ENCODE peak calls at places on chromosomes 6 and 20, in five cellular contexts. K is GM13977; U is effector CD8-positive, alpha-beta T cell; N is SK-N-SH; I is memory B cell. O is an unnamed sample.

GRCh38 chr20:59817846-59818245 is 115.6 kb downstream of the SYCP2 start:
- DNase-seq in K (no peak), N (peak; percentile 3), I (no peak), U (no peak), O (no peak)

GRCh38 chr6:88748141-88748540 is 215.3 kb downstream of the RNGTT start:
- DNase-seq in I (no peak), U (no peak), N (no peak), K (no peak), O (no peak)

GRCh38 chr20:44234566-44235317 is 12.4 kb upstream of the GDAP1L1 start:
- DNase-seq in U (no peak), N (no peak), K (no peak), I (no peak), O (no peak)

GRCh38 chr20:20614391-20614790 is 98.1 kb downstream of the RALGAPA2 start:
- DNase-seq in K (no peak), U (no peak), I (no peak), N (no peak), O (no peak)

GRCh38 chr6:135759831-135760230 is 91.7 kb upstream of the PDE7B start:
- DNase-seq in U (no peak), I (no peak), K (no peak), N (no peak), O (peak; percentile 64)

GRCh38 chr20:13098720-13099355 is 90.1 kb downstream of the SPTLC3 start:
- DNase-seq in K (no peak), N (no peak), I (no peak), U (no peak), O (peak; percentile 48)

GRCh38 chr20:19205999-19206398 is 6.4 kb upstream of the SLC24A3 start:
- DNase-seq in U (peak; percentile 20), K (peak; percentile 69), I (peak; percentile 59), N (peak; percentile 69), O (peak; percentile 89)

GRCh38 chr6:26216886-26217713 is 129.9 kb downstream of the HFE start:
- DNase-seq in K (peak; percentile 33), N (no peak), I (peak; percentile 71), U (peak; percentile 57), O (peak; percentile 95)

GRCh38 chr6:87700729-87701675 is 1.0 kb downstream of the AKIRIN2 start:
- DNase-seq in U (no peak), I (no peak), N (peak; percentile 69), K (peak; percentile 71), O (peak; percentile 39)

GRCh38 chr6:6837541-6838080 is 249.1 kb downstream of the LY86 start:
- DNase-seq in U (no peak), I (no peak), N (no peak), K (no peak), O (no peak)

GRCh38 chr6:167827062-167827587 is 414 bp downstream of the AFDN start:
- DNase-seq in K (peak; percentile 85), N (peak; percentile 84), I (no peak), U (no peak), O (peak; percentile 51)

GRCh38 chr6:133341607-133342158 is 100.5 kb downstream of the EYA4 start:
- DNase-seq in K (no peak), N (peak; percentile 55), I (no peak), U (no peak), O (no peak)

GRCh38 chr6:56851541-56852248 is 103.2 kb upstream of the BEND6 start:
- DNase-seq in I (no peak), N (peak; percentile 66), K (peak; percentile 67), U (no peak), O (peak; percentile 94)

GRCh38 chr6:24283043-24283985 is 74.5 kb downstream of the DCDC2 start:
- DNase-seq in K (peak; percentile 74), U (peak; percentile 2), I (peak; percentile 3), N (peak; percentile 78), O (peak; percentile 91)

GRCh38 chr6:66478705-66479104 is 771.7 kb upstream of the EYS start:
- DNase-seq in U (no peak), N (no peak), I (no peak), K (no peak), O (no peak)

GRCh38 chr6:104599821-104600658 is 259.7 kb downstream of the HACE1 start:
- DNase-seq in N (no peak), U (no peak), K (no peak), I (no peak), O (no peak)

GRCh38 chr20:1293641-1294379 is 27.7 kb downstream of the SNPH start:
- DNase-seq in K (no peak), N (no peak), U (no peak), I (no peak), O (no peak)

GRCh38 chr6:111586554-111586953 is 19.1 kb downstream of the TRAF3IP2 start:
- DNase-seq in I (no peak), U (no peak), N (no peak), K (no peak), O (no peak)

GRCh38 chr6:24524801-24525200 is 30.0 kb downstream of the ALDH5A1 start:
- DNase-seq in N (peak; percentile 43), U (no peak), I (peak; percentile 11), K (peak; percentile 37), O (peak; percentile 83)

GRCh38 chr6:169070506-169071176 is 183.0 kb downstream of the THBS2 start:
- DNase-seq in U (no peak), N (no peak), I (no peak), K (no peak), O (no peak)

GRCh38 chr6:73309784-73310502 is 44.1 kb downstream of the DPPA5 start:
- DNase-seq in K (peak; percentile 88), I (peak; percentile 15), N (peak; percentile 80), U (no peak), O (peak; percentile 69)

GRCh38 chr6:38436726-38437465 is 202.8 kb downstream of the BTBD9 start:
- DNase-seq in I (no peak), N (peak; percentile 60), U (no peak), K (no peak), O (no peak)

GRCh38 chr6:401239-401993 is 9.9 kb downstream of the IRF4 start:
- DNase-seq in U (no peak), I (no peak), K (no peak), N (no peak), O (no peak)

GRCh38 chr20:23132293-23132929 is 46.3 kb upstream of the CD93 start:
- DNase-seq in U (no peak), K (no peak), N (no peak), I (no peak), O (no peak)

GRCh38 chr20:22597303-22597702 is 12.9 kb upstream of the FOXA2 start:
- DNase-seq in U (no peak), N (no peak), I (no peak), K (no peak), O (no peak)

GRCh38 chr6:28269492-28269891 is 2.5 kb downstream of the ZSCAN26 start:
- DNase-seq in N (no peak), K (no peak), U (no peak), I (no peak), O (no peak)

GRCh38 chr20:32651537-32651936 is 22.2 kb downstream of the C20orf203 start:
- DNase-seq in K (no peak), U (no peak), I (no peak), N (no peak), O (no peak)

GRCh38 chr20:2693286-2693995 is 861 bp downstream of the EBF4 start:
- DNase-seq in K (peak; percentile 86), U (peak; percentile 32), N (peak; percentile 90), I (no peak), O (peak; percentile 63)

O was measured in GM23338.